ENCODE peak calls at places on chromosomes 16 and 17, in seven cellular contexts. Y is iris pigment epithelial cell, G is heart right ventricle, K is NCI-H2171 treated with DMSO at 0.1 percent for 48 hours, L is NCI-H1417 treated with DMSO at 0.1 percent for 48 hours, X is kidney epithelial cell, A is GM23248. U is an unnamed sample.

GRCh38 chr17:2090804-2091534 is 36.1 kb downstream of the HIC1 start:
- DNase-seq in Y (peak; percentile 96), G (peak; percentile 77), K (no peak), L (no peak), X (peak; percentile 69), A (peak; percentile 97), U (no peak)

GRCh38 chr17:73476890-73477350 is 165.1 kb upstream of the CDC42EP4 start:
- DNase-seq in Y (no peak), G (peak; percentile 57), K (no peak), L (peak; percentile 54), X (no peak), A (no peak), U (no peak)

GRCh38 chr17:378068-378467 is 25.5 kb upstream of the RPH3AL start:
- DNase-seq in Y (no peak), G (no peak), K (no peak), L (no peak), X (no peak), A (no peak), U (no peak)

GRCh38 chr16:89921699-89922476 is 1.3 kb upstream of the TUBB3 start:
- DNase-seq in Y (peak; percentile 97), G (peak; percentile 82), K (no peak), L (no peak), X (peak; percentile 86), A (peak; percentile 99), U (no peak)

GRCh38 chr17:80584171-80584905 is 39.7 kb downstream of the RPTOR start:
- DNase-seq in Y (no peak), G (no peak), K (no peak), L (no peak), X (no peak), A (peak; percentile 5), U (no peak)

GRCh38 chr16:12426122-12426521 is 377.6 kb downstream of the CPPED1 start:
- DNase-seq in Y (peak; percentile 11), G (no peak), K (peak; percentile 95), L (peak; percentile 3), X (no peak), A (peak; percentile 15), U (peak; percentile 80)

GRCh38 chr17:58329035-58329807 is 626 bp upstream of the TSPOAP1 start:
- DNase-seq in Y (no peak), G (no peak), K (no peak), L (no peak), X (no peak), A (no peak), U (no peak)

GRCh38 chr16:64370112-64370511 is 751.8 kb downstream of the CDH11 start:
- DNase-seq in Y (no peak), G (no peak), K (no peak), L (no peak), X (no peak), A (no peak), U (no peak)

GRCh38 chr17:7213895-7214299 is 5.7 kb downstream of the DLG4 start:
- DNase-seq in Y (peak; percentile 86), G (peak; percentile 78), K (peak; percentile 98), L (peak; percentile 88), X (no peak), A (peak; percentile 86), U (peak; percentile 96)

GRCh38 chr17:37643829-37644228 is 583 bp upstream of the DDX52 start:
- DNase-seq in Y (no peak), G (no peak), K (peak; percentile 52), L (no peak), X (no peak), A (peak; percentile 10), U (no peak)

GRCh38 chr17:44221072-44221861 is 1.8 kb upstream of the UBTF start:
- DNase-seq in Y (peak; percentile 88), G (peak; percentile 86), K (peak; percentile 89), L (peak; percentile 51), X (no peak), A (peak; percentile 90), U (peak; percentile 85)

GRCh38 chr17:7060165-7060890 is 16.4 kb upstream of the SLC16A11 start:
- DNase-seq in Y (peak; percentile 85), G (no peak), K (peak; percentile 26), L (no peak), X (peak; percentile 94), A (peak; percentile 77), U (no peak)

GRCh38 chr17:55263565-55264272 is 1.0 kb upstream of the HLF start:
- DNase-seq in Y (no peak), G (no peak), K (no peak), L (no peak), X (no peak), A (no peak), U (no peak)

GRCh38 chr17:15475620-15476354 is 8.4 kb upstream of the CDRT4 start:
- DNase-seq in Y (peak; percentile 61), G (no peak), K (no peak), L (no peak), X (no peak), A (peak; percentile 84), U (no peak)

GRCh38 chr16:66511615-66512500 is 38.1 kb downstream of the TK2 start:
- DNase-seq in Y (peak; percentile 70), G (no peak), K (no peak), L (no peak), X (peak; percentile 84), A (peak; percentile 91), U (peak; percentile 44)

GRCh38 chr17:1727258-1727789 is 2.8 kb downstream of the WDR81 start:
- DNase-seq in Y (no peak), G (no peak), K (no peak), L (no peak), X (no peak), A (no peak), U (no peak)